ENCODE peak calls at places on chromosome 11, in seven cellular contexts. M, B, K, R, G, D and Z are unnamed samples.

GRCh38 chr11:102497061-102497460 is 33.5 kb downstream of the MMP7 start:
- DNase-seq in B (peak; percentile 73), K (no peak), R (no peak), D (no peak), G (no peak), M (peak; percentile 77), Z (no peak)

GRCh38 chr11:61696602-61697001 is 16.4 kb downstream of the DAGLA start:
- DNase-seq in M (no peak), R (no peak), D (peak; percentile 34), B (no peak), K (no peak), G (no peak), Z (no peak)

GRCh38 chr11:116984589-116984988 is 113.6 kb downstream of the SIK3 start:
- DNase-seq in D (no peak), B (peak; percentile 96), K (no peak), M (peak; percentile 98), G (no peak), R (no peak), Z (no peak)

GRCh38 chr11:64724863-64725535 is 2.0 kb upstream of the NRXN2 start:
- DNase-seq in K (no peak), D (no peak), G (no peak), R (no peak), B (no peak), M (no peak), Z (no peak)

GRCh38 chr11:6563121-6563619 is 40.2 kb downstream of the RRP8 start:
- DNase-seq in M (no peak), B (peak; percentile 5), G (no peak), K (no peak), D (no peak), R (no peak), Z (no peak)

GRCh38 chr11:63767415-63768231 is 952 bp downstream of the ZFTA start:
- DNase-seq in M (peak; percentile 74), B (peak; percentile 87), G (peak; percentile 57), K (peak; percentile 39), D (peak; percentile 61), R (peak; percentile 35), Z (peak; percentile 74)

GRCh38 chr11:116732740-116733385 is 39.9 kb downstream of the BUD13 start:
- DNase-seq in D (peak; percentile 64), R (peak; percentile 45), G (peak; percentile 70), K (peak; percentile 45), M (peak; percentile 68), B (peak; percentile 71), Z (peak; percentile 73)

GRCh38 chr11:103737791-103738190 is 298.6 kb upstream of the DDI1 start:
- DNase-seq in G (no peak), M (no peak), K (no peak), D (peak; percentile 51), R (no peak), B (no peak), Z (no peak)

GRCh38 chr11:15471028-15471708 is 356.4 kb downstream of the INSC start:
- DNase-seq in K (no peak), B (no peak), R (no peak), D (no peak), G (no peak), M (no peak), Z (no peak)

GRCh38 chr11:131033151-131033651 is 116.9 kb upstream of the SNX19 start:
- DNase-seq in D (no peak), G (no peak), R (no peak), K (no peak), B (peak; percentile 97), M (peak; percentile 99), Z (peak; percentile 74)

GRCh38 chr11:62501432-62501891 is 45.1 kb downstream of the AHNAK start:
- DNase-seq in K (no peak), M (peak; percentile 26), G (no peak), B (no peak), R (no peak), D (peak; percentile 83), Z (no peak)

GRCh38 chr11:95456704-95457491 is 225.9 kb upstream of the SESN3 start:
- DNase-seq in G (no peak), M (peak; percentile 17), D (no peak), B (peak; percentile 25), R (no peak), K (no peak), Z (no peak)

GRCh38 chr11:44005956-44006355 is 41.8 kb upstream of the ACCSL start:
- DNase-seq in K (no peak), B (no peak), D (no peak), M (no peak), R (no peak), G (no peak), Z (no peak)

GRCh38 chr11:59550842-59551650 is 39.7 kb downstream of the OR4D9 start:
- DNase-seq in D (peak; percentile 72), R (peak; percentile 89), B (peak; percentile 91), G (peak; percentile 83), M (peak; percentile 92), K (peak; percentile 61), Z (peak; percentile 93)

GRCh38 chr11:118792642-118793124 is 1.7 kb upstream of the DDX6 start:
- DNase-seq in K (peak; percentile 51), D (peak; percentile 38), R (peak; percentile 73), G (peak; percentile 43), B (peak; percentile 93), M (peak; percentile 94), Z (no peak)

GRCh38 chr11:20013346-20014066 is 146.8 kb downstream of the DBX1 start:
- DNase-seq in R (no peak), K (no peak), M (peak; percentile 39), B (no peak), G (no peak), D (no peak), Z (peak; percentile 9)

GRCh38 chr11:16280256-16280682 is 76.1 kb downstream of the SOX6 start:
- DNase-seq in M (no peak), R (no peak), D (peak; percentile 49), G (no peak), K (no peak), B (no peak), Z (no peak)

GRCh38 chr11:108857382-108857781 is 192.5 kb downstream of the DDX10 start:
- DNase-seq in R (no peak), B (no peak), D (peak; percentile 58), G (no peak), M (no peak), K (no peak), Z (no peak)

GRCh38 chr11:113992459-113993105 is 17.7 kb downstream of the HTR3A start:
- DNase-seq in B (no peak), K (no peak), M (no peak), D (no peak), G (no peak), R (no peak), Z (no peak)

GRCh38 chr11:68342459-68343158 is 30.2 kb downstream of the LRP5 start:
- DNase-seq in R (no peak), M (no peak), D (no peak), G (no peak), K (no peak), B (no peak), Z (no peak)